ENCODE peak calls at places on chromosomes 12 and 14, in nine cellular contexts. I is body of pancreas, H is A549, U is lower lobe of right lung, R is uterus, A is HCT116, Q is tibial artery, X is astrocyte, S is left lung. V is an unnamed sample. For H3K4me1, the result is how much of the 10 kb centered on the place peaks cover.

GRCh38 chr12:109721276-109721675 is 7.7 kb downstream of the FAM222A start:
- DNase-seq in U (no peak), R (no peak), X (no peak), H (no peak), Q (no peak), I (peak), S (no peak), A (no peak), V (no peak)

GRCh38 chr12:31890295-31891285 is 68.6 kb upstream of the RESF1 start:
- DNase-seq in A (no peak), Q (no peak), S (no peak), R (no peak), X (peak), U (no peak), I (no peak), H (no peak), V (no peak)

GRCh38 chr14:91113829-91114078 is at the start of gene DGLUCY:
- DNase-seq in A (no peak), X (peak), U (peak), R (peak), I (peak), H (peak), S (peak), Q (peak), V (no peak)

GRCh38 chr12:102776041-102776440 is 141.0 kb downstream of the PAH start:
- DNase-seq in Q (no peak), S (no peak), R (no peak), I (no peak), X (no peak), H (no peak), A (no peak), U (no peak), V (no peak)

GRCh38 chr12:124938606-124939427 is 24.4 kb upstream of the UBC start:
- DNase-seq in H (peak), A (peak), Q (peak), U (no peak), R (peak), I (peak), S (peak), X (peak), V (peak)

GRCh38 chr14:102501751-102502315 is 7.7 kb downstream of the ANKRD9 start:
- DNase-seq in R (no peak), A (no peak), S (no peak), I (no peak), U (no peak), H (no peak), X (no peak), Q (no peak), V (no peak)

GRCh38 chr12:71139153-71139735 is 18.6 kb downstream of the TSPAN8 start:
- DNase-seq in A (no peak), X (no peak), S (no peak), H (no peak), R (no peak), U (no peak), I (no peak), Q (no peak), V (no peak)

GRCh38 chr14:91317381-91318313 is 73.1 kb upstream of the GPR68 start:
- DNase-seq in U (peak), A (no peak), H (no peak), I (peak), Q (peak), X (no peak), S (peak), R (peak), V (peak)

GRCh38 chr12:46553266-46553665 is 180.7 kb upstream of the SLC38A2 start:
- DNase-seq in A (peak), H (peak), S (no peak), U (no peak), I (no peak), R (no peak), X (peak), Q (peak), V (peak)

GRCh38 chr12:57452937-57453509 is 2.1 kb upstream of the INHBE start:
- DNase-seq in X (peak), H (peak), S (peak), A (no peak), I (peak), R (peak), Q (peak), U (peak), V (no peak)

GRCh38 chr12:98328467-98328866 is 186.9 kb upstream of the TMPO start:
- DNase-seq in H (no peak), R (no peak), U (no peak), S (no peak), I (no peak), Q (no peak), A (no peak), X (peak), V (no peak)

GRCh38 chr14:105137481-105138020 is 31.0 kb downstream of the JAG2 start:
- DNase-seq in A (no peak), I (no peak), X (no peak), R (no peak), Q (peak), H (no peak), S (no peak), U (no peak), V (no peak)

GRCh38 chr12:113891737-113892520 is 74.2 kb downstream of the RBM19 start:
- DNase-seq in X (no peak), H (no peak), Q (no peak), A (peak), R (no peak), I (no peak), U (no peak), S (no peak), V (no peak)

GRCh38 chr14:20530771-20531571 is 25.6 kb downstream of the RNASE10 start:
- DNase-seq in R (peak), S (peak), I (peak), A (peak), H (peak), U (peak), Q (peak), X (peak), V (peak)

DNA sequence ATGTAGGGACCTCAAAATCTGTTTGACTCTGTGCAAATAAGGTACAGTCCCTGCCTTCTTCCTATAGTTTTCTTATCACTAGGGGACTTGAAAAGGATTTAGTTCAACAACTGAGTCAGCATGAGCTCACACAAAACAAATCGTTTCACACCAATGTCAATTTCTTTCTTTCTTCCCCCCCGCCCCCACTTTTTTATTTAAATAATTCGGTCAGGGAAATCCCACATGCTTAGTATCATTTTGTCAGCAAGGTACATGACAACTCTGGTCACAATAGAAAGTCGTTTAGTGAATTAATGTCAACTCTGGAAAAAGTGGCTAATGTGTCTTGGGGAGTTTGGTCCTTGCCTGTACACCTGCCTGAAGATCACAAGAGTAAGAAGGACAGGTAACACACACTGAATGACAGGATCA is 232.2 kb upstream of the PLEKHG7 start:
- DNase-seq in S (no peak), U (no peak), R (no peak), X (no peak), H (no peak), I (no peak), A (no peak), Q (no peak), V (no peak)
- TF ChIP-seq CTCF in S (no peak), U (no peak), R (no peak), X (no peak), H (no peak), I (no peak), A (no peak), Q (no peak), V (no peak)

DNA sequence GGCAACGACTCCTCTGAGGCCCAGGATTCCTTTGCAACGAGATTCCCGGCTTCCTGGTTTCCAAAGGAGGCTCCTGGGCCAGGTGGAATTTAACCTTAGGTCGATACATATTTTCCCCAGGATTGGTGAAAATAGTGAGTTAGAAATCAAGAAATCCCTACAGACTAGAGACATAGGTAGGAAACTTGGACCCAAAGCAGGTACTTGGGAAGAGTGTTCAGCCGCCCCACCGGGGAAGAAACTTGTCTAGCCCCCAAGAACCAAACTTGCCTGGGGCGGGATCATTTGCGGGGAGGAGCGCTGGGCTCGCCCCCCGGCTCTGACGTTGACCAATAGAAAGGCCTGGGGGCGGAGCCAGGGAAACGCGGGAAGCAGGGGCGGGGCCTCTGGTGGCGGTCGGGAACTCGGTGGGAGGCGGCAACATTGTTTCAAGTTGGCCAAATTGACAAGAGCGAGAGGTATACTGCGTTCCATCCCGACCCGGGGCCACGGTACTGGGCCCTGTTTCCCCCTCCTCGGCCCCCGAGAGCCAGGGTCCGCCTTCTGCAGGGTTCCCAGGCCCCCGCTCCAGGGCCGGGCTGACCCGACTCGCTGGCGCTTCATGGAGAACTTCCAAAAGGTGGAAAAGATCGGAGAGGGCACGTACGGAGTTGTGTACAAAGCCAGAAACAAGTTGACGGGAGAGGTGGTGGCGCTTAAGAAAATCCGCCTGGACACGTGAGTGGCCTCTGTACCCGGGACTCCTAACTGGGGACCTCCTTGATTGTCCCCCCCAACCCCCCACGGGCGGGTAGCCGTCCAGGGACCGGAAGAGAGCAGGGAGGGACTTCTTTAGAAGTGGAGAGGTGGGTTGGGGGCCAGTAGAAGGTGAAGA is at the start of gene CDK2:
- DNase-seq in I (peak), R (peak), S (peak), X (peak), H (peak), A (peak), U (peak), Q (peak), V (no peak)
- H3K4me1 ChIP-seq in I (under half), R (under half), S (under half), X (under half), H (under half), A (under half), U (under half), Q (under half), V (under half)

DNA sequence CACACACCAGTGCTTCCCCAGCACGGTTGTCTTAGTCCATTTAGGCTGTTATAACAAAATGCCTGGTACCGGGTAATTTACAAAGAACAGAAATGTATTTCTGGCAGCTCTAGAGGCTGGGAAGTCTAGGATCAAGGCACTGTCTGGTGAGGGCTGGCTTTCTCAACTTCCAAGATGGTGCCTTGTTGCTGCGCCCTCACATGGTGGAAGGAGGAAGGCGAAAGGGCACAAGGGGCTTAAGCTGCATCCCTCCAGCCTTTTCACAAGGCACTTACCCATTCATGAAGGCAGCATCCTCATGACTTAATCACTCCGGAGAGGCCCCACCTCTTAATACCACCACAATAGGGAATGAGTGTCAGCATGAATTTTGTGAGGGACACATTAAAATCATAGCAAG is 155.5 kb downstream of the SLC15A5 start:
- DNase-seq in Q (no peak), U (no peak), X (no peak), A (no peak), R (no peak), I (no peak), S (no peak), H (no peak), V (no peak)
- TF ChIP-seq CTCF in Q (no peak), U (no peak), X (no peak), A (no peak), R (no peak), I (no peak), S (no peak), H (no peak), V (no peak)

GRCh38 chr14:96512602-96513397 is 10.6 kb downstream of the PAPOLA start:
- DNase-seq in X (no peak), Q (no peak), H (no peak), I (no peak), A (no peak), U (no peak), S (no peak), R (no peak), V (no peak)

GRCh38 chr14:96514694-96515093 is 12.5 kb downstream of the PAPOLA start:
- DNase-seq in Q (no peak), H (no peak), R (no peak), U (no peak), A (no peak), S (no peak), I (no peak), X (no peak), V (no peak)

GRCh38 chr14:96519970-96520369 is 17.8 kb downstream of the PAPOLA start:
- DNase-seq in U (no peak), X (no peak), S (no peak), R (no peak), Q (no peak), A (no peak), H (no peak), I (no peak), V (no peak)

GRCh38 chr14:96512122-96512521 is 9.9 kb downstream of the PAPOLA start:
- DNase-seq in H (no peak), U (no peak), A (no peak), X (no peak), Q (no peak), R (no peak), I (no peak), S (no peak), V (no peak)

DNA sequence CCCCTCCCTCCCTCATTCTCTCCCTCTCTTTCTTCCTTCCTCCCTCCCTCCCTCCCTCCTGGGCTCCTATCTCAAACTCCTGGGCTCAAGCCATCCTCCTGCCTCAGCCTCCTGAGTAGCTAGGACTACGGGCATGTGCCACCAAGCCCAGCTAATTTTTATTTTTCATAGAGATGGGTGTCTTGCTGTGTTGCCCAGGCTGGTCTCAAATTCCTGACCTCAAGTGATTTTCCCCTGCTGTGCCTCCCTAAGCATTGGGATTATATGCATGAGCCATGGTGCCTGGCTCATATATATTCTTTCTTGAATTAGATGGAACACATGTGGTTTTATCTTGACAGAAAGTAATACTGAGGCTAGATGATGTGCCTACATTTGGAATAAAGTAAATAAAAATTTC is 14.2 kb downstream of the PAPOLA start:
- DNase-seq in S (no peak), U (no peak), I (no peak), X (no peak), H (no peak), Q (no peak), A (no peak), R (no peak), V (no peak)
- H3K4me1 ChIP-seq in S (under half), U (under half), I (half or more), X (under half), H (half or more), Q (under half), A (under half), R (under half), V (under half)

DNA sequence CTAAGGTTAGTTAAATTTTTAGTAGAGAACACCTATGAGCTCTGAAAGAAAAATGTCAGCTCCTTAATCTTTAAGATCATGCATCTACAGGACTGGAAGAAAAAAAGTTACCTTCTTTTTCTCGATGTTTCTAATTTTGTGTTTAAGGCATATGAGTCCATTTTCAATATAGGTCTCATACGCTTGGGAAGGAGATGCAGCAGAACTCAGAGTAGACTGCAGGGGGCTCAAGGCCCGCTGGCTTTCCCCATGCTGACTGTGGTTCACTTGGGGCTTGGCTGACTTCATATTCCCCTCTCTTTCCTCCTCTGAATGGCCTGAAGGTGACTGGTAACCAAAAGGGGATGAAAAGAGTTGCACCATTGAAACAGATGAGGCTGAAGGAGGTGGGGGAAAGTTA is 1.5 kb downstream of the CAPRIN2 start:
- DNase-seq in S (no peak), I (no peak), X (peak), R (no peak), U (no peak), Q (no peak), A (no peak), H (peak), V (no peak)
- TF ChIP-seq CTCF in S (no peak), I (no peak), X (peak), R (no peak), U (no peak), Q (no peak), A (no peak), H (peak), V (peak)

GRCh38 chr14:60722163-60722835 is 1.9 kb downstream of the SIX4 start:
- DNase-seq in A (no peak), R (peak), H (peak), X (peak), I (peak), S (peak), U (peak), Q (peak), V (peak)
- H3K4me1 ChIP-seq in A (under half), R (under half), H (under half), X (under half), I (under half), S (under half), U (under half), Q (under half), V (under half)

GRCh38 chr12:76366163-76366562 is 17.9 kb upstream of the BBS10 start:
- DNase-seq in Q (no peak), X (no peak), U (no peak), S (no peak), I (no peak), A (no peak), H (no peak), R (no peak), V (no peak)
- TF ChIP-seq CTCF in Q (no peak), X (no peak), U (no peak), S (no peak), I (no peak), A (no peak), H (no peak), R (no peak), V (no peak)

GRCh38 chr14:99543369-99543768 is 60.6 kb downstream of the CCDC85C start:
- DNase-seq in Q (no peak), S (no peak), X (no peak), H (no peak), A (no peak), I (no peak), R (no peak), U (no peak), V (no peak)

GRCh38 chr14:99542566-99542965 is 61.4 kb downstream of the CCNK start:
- DNase-seq in I (no peak), R (no peak), U (no peak), S (no peak), A (no peak), Q (no peak), X (no peak), H (no peak), V (no peak)

GRCh38 chr14:99545574-99545973 is 58.4 kb downstream of the CCDC85C start:
- DNase-seq in S (no peak), H (no peak), Q (no peak), U (no peak), A (no peak), R (no peak), X (no peak), I (no peak), V (no peak)

GRCh38 chr14:99544971-99545370 is 59.0 kb downstream of the CCDC85C start:
- DNase-seq in H (no peak), A (no peak), U (no peak), X (no peak), R (no peak), Q (no peak), S (no peak), I (no peak), V (no peak)

DNA sequence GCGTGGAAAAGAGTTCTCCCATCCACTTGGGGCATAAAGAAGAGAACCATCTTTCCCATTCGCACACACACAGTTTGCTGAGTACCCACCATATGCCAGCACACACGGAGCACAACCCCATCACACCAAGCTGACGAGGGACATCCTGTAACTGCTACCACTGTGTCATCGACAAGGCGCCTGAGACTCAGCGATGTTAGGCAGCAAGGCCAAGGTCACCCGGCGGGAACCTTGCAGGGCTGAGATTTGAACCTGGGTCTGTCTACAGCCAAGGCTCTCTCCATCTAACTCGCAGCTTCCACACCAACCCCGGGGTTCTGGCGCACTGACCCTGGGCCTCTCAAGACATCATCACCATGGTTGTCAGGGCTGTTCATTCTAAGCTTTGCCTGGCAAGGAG is 60.0 kb downstream of the CCDC85C start:
- DNase-seq in H (no peak), A (no peak), R (no peak), Q (no peak), I (no peak), X (no peak), S (no peak), U (no peak), V (no peak)
- H3K4me1 ChIP-seq in H (under half), A (under half), R (under half), Q (under half), I (under half), X (under half), S (under half), U (under half), V (under half)